ENCODE peak calls at places on chromosomes 13 and 19, in eight cellular contexts. One of them, this sample, is unnamed.

GRCh38 chr19:47523473-47523872 is 8.6 kb upstream of the NAPA start:
- ATAC-seq in HCT116: no peak
- ATAC-seq in activated CD8-positive, alpha-beta T cell treated with anti-CD3 and anti-CD28 coated beads, Interleukin-2, amount 10 ng/mL, durations not matched to agents 7 days and 5 days: no peak
- ATAC-seq in left colon: peak
- ATAC-seq in stimulated activated naive B cell treated with anti-CD40 and anti-IgM and Interleukin-4, amounts not matched to agents 10 μg/mL and 1 μg/mL and 100 μg/mL, for 72 hours: no peak
- ATAC-seq in activated naive CD4-positive, alpha-beta T cell treated with anti-CD3 and anti-CD28 coated beads, Interleukin-2, amount 50 U/mL, for 72 hours: no peak
- ATAC-seq in heart left ventricle: peak
- ATAC-seq in pancreas: no peak
- ATAC-seq in this sample: no peak

GRCh38 chr13:50512602-50513527 is 330.6 kb downstream of the DLEU7 start:
- ATAC-seq in HCT116: no peak
- ATAC-seq in activated CD8-positive, alpha-beta T cell treated with anti-CD3 and anti-CD28 coated beads, Interleukin-2, amount 10 ng/mL, durations not matched to agents 7 days and 5 days: peak
- ATAC-seq in left colon: peak
- ATAC-seq in stimulated activated naive B cell treated with anti-CD40 and anti-IgM and Interleukin-4, amounts not matched to agents 10 μg/mL and 1 μg/mL and 100 μg/mL, for 72 hours: peak
- ATAC-seq in activated naive CD4-positive, alpha-beta T cell treated with anti-CD3 and anti-CD28 coated beads, Interleukin-2, amount 50 U/mL, for 72 hours: peak
- ATAC-seq in heart left ventricle: peak
- ATAC-seq in pancreas: peak
- ATAC-seq in this sample: no peak

GRCh38 chr13:50366488-50367174 is 351.4 kb downstream of the KCNRG start:
- ATAC-seq in HCT116: no peak
- ATAC-seq in activated CD8-positive, alpha-beta T cell treated with anti-CD3 and anti-CD28 coated beads, Interleukin-2, amount 10 ng/mL, durations not matched to agents 7 days and 5 days: peak
- ATAC-seq in left colon: peak
- ATAC-seq in stimulated activated naive B cell treated with anti-CD40 and anti-IgM and Interleukin-4, amounts not matched to agents 10 μg/mL and 1 μg/mL and 100 μg/mL, for 72 hours: peak
- ATAC-seq in activated naive CD4-positive, alpha-beta T cell treated with anti-CD3 and anti-CD28 coated beads, Interleukin-2, amount 50 U/mL, for 72 hours: peak
- ATAC-seq in heart left ventricle: no peak
- ATAC-seq in pancreas: peak
- ATAC-seq in this sample: no peak

GRCh38 chr19:4208385-4209094 is 20.8 kb upstream of the EBI3 start:
- ATAC-seq in HCT116: peak
- ATAC-seq in activated CD8-positive, alpha-beta T cell treated with anti-CD3 and anti-CD28 coated beads, Interleukin-2, amount 10 ng/mL, durations not matched to agents 7 days and 5 days: no peak
- ATAC-seq in left colon: peak
- ATAC-seq in stimulated activated naive B cell treated with anti-CD40 and anti-IgM and Interleukin-4, amounts not matched to agents 10 μg/mL and 1 μg/mL and 100 μg/mL, for 72 hours: no peak
- ATAC-seq in activated naive CD4-positive, alpha-beta T cell treated with anti-CD3 and anti-CD28 coated beads, Interleukin-2, amount 50 U/mL, for 72 hours: no peak
- ATAC-seq in heart left ventricle: no peak
- ATAC-seq in pancreas: no peak
- ATAC-seq in this sample: peak

GRCh38 chr13:32316030-32316344 is 679 bp downstream of the BRCA2 start:
- ATAC-seq in HCT116: peak
- ATAC-seq in activated CD8-positive, alpha-beta T cell treated with anti-CD3 and anti-CD28 coated beads, Interleukin-2, amount 10 ng/mL, durations not matched to agents 7 days and 5 days: peak
- ATAC-seq in left colon: peak
- ATAC-seq in stimulated activated naive B cell treated with anti-CD40 and anti-IgM and Interleukin-4, amounts not matched to agents 10 μg/mL and 1 μg/mL and 100 μg/mL, for 72 hours: peak
- ATAC-seq in activated naive CD4-positive, alpha-beta T cell treated with anti-CD3 and anti-CD28 coated beads, Interleukin-2, amount 50 U/mL, for 72 hours: peak
- ATAC-seq in heart left ventricle: no peak
- ATAC-seq in pancreas: peak
- ATAC-seq in this sample: peak

GRCh38 chr13:106122234-106122633 is 413.2 kb downstream of the EFNB2 start:
- ATAC-seq in HCT116: no peak
- ATAC-seq in activated CD8-positive, alpha-beta T cell treated with anti-CD3 and anti-CD28 coated beads, Interleukin-2, amount 10 ng/mL, durations not matched to agents 7 days and 5 days: no peak
- ATAC-seq in left colon: no peak
- ATAC-seq in stimulated activated naive B cell treated with anti-CD40 and anti-IgM and Interleukin-4, amounts not matched to agents 10 μg/mL and 1 μg/mL and 100 μg/mL, for 72 hours: no peak
- ATAC-seq in activated naive CD4-positive, alpha-beta T cell treated with anti-CD3 and anti-CD28 coated beads, Interleukin-2, amount 50 U/mL, for 72 hours: no peak
- ATAC-seq in heart left ventricle: no peak
- ATAC-seq in pancreas: no peak
- ATAC-seq in this sample: no peak

GRCh38 chr19:17242431-17243208 is 3.1 kb downstream of the NR2F6 start:
- ATAC-seq in HCT116: no peak
- ATAC-seq in activated CD8-positive, alpha-beta T cell treated with anti-CD3 and anti-CD28 coated beads, Interleukin-2, amount 10 ng/mL, durations not matched to agents 7 days and 5 days: no peak
- ATAC-seq in left colon: no peak
- ATAC-seq in stimulated activated naive B cell treated with anti-CD40 and anti-IgM and Interleukin-4, amounts not matched to agents 10 μg/mL and 1 μg/mL and 100 μg/mL, for 72 hours: no peak
- ATAC-seq in activated naive CD4-positive, alpha-beta T cell treated with anti-CD3 and anti-CD28 coated beads, Interleukin-2, amount 50 U/mL, for 72 hours: no peak
- ATAC-seq in heart left ventricle: no peak
- ATAC-seq in pancreas: no peak
- ATAC-seq in this sample: no peak

GRCh38 chr19:35114656-35115537 is 726 bp upstream of the FXYD3 start:
- ATAC-seq in HCT116: peak
- ATAC-seq in activated CD8-positive, alpha-beta T cell treated with anti-CD3 and anti-CD28 coated beads, Interleukin-2, amount 10 ng/mL, durations not matched to agents 7 days and 5 days: peak
- ATAC-seq in left colon: peak
- ATAC-seq in stimulated activated naive B cell treated with anti-CD40 and anti-IgM and Interleukin-4, amounts not matched to agents 10 μg/mL and 1 μg/mL and 100 μg/mL, for 72 hours: peak
- ATAC-seq in activated naive CD4-positive, alpha-beta T cell treated with anti-CD3 and anti-CD28 coated beads, Interleukin-2, amount 50 U/mL, for 72 hours: peak
- ATAC-seq in heart left ventricle: peak
- ATAC-seq in pancreas: peak
- ATAC-seq in this sample: peak

GRCh38 chr13:19658192-19658591 is 24.7 kb downstream of the MPHOSPH8 start:
- ATAC-seq in HCT116: no peak
- ATAC-seq in activated CD8-positive, alpha-beta T cell treated with anti-CD3 and anti-CD28 coated beads, Interleukin-2, amount 10 ng/mL, durations not matched to agents 7 days and 5 days: no peak
- ATAC-seq in left colon: no peak
- ATAC-seq in stimulated activated naive B cell treated with anti-CD40 and anti-IgM and Interleukin-4, amounts not matched to agents 10 μg/mL and 1 μg/mL and 100 μg/mL, for 72 hours: no peak
- ATAC-seq in activated naive CD4-positive, alpha-beta T cell treated with anti-CD3 and anti-CD28 coated beads, Interleukin-2, amount 50 U/mL, for 72 hours: no peak
- ATAC-seq in heart left ventricle: no peak
- ATAC-seq in pancreas: no peak
- ATAC-seq in this sample: peak

GRCh38 chr13:73908809-73909208 is 225.4 kb downstream of the KLF12 start:
- ATAC-seq in HCT116: no peak
- ATAC-seq in activated CD8-positive, alpha-beta T cell treated with anti-CD3 and anti-CD28 coated beads, Interleukin-2, amount 10 ng/mL, durations not matched to agents 7 days and 5 days: no peak
- ATAC-seq in left colon: no peak
- ATAC-seq in stimulated activated naive B cell treated with anti-CD40 and anti-IgM and Interleukin-4, amounts not matched to agents 10 μg/mL and 1 μg/mL and 100 μg/mL, for 72 hours: no peak
- ATAC-seq in activated naive CD4-positive, alpha-beta T cell treated with anti-CD3 and anti-CD28 coated beads, Interleukin-2, amount 50 U/mL, for 72 hours: no peak
- ATAC-seq in heart left ventricle: no peak
- ATAC-seq in pancreas: no peak
- ATAC-seq in this sample: no peak

GRCh38 chr13:48028066-48028465 is 9.5 kb upstream of the NUDT15 start:
- ATAC-seq in HCT116: no peak
- ATAC-seq in activated CD8-positive, alpha-beta T cell treated with anti-CD3 and anti-CD28 coated beads, Interleukin-2, amount 10 ng/mL, durations not matched to agents 7 days and 5 days: no peak
- ATAC-seq in left colon: no peak
- ATAC-seq in stimulated activated naive B cell treated with anti-CD40 and anti-IgM and Interleukin-4, amounts not matched to agents 10 μg/mL and 1 μg/mL and 100 μg/mL, for 72 hours: no peak
- ATAC-seq in activated naive CD4-positive, alpha-beta T cell treated with anti-CD3 and anti-CD28 coated beads, Interleukin-2, amount 50 U/mL, for 72 hours: no peak
- ATAC-seq in heart left ventricle: no peak
- ATAC-seq in pancreas: no peak
- ATAC-seq in this sample: no peak

GRCh38 chr13:24541127-24541475 is 28.5 kb upstream of the PARP4 start:
- ATAC-seq in HCT116: no peak
- ATAC-seq in activated CD8-positive, alpha-beta T cell treated with anti-CD3 and anti-CD28 coated beads, Interleukin-2, amount 10 ng/mL, durations not matched to agents 7 days and 5 days: peak
- ATAC-seq in left colon: no peak
- ATAC-seq in stimulated activated naive B cell treated with anti-CD40 and anti-IgM and Interleukin-4, amounts not matched to agents 10 μg/mL and 1 μg/mL and 100 μg/mL, for 72 hours: no peak
- ATAC-seq in activated naive CD4-positive, alpha-beta T cell treated with anti-CD3 and anti-CD28 coated beads, Interleukin-2, amount 50 U/mL, for 72 hours: no peak
- ATAC-seq in heart left ventricle: no peak
- ATAC-seq in pancreas: no peak
- ATAC-seq in this sample: no peak

GRCh38 chr19:2415281-2415972 is 12.0 kb downstream of the TIMM13 start:
- ATAC-seq in HCT116: no peak
- ATAC-seq in activated CD8-positive, alpha-beta T cell treated with anti-CD3 and anti-CD28 coated beads, Interleukin-2, amount 10 ng/mL, durations not matched to agents 7 days and 5 days: no peak
- ATAC-seq in left colon: no peak
- ATAC-seq in stimulated activated naive B cell treated with anti-CD40 and anti-IgM and Interleukin-4, amounts not matched to agents 10 μg/mL and 1 μg/mL and 100 μg/mL, for 72 hours: no peak
- ATAC-seq in activated naive CD4-positive, alpha-beta T cell treated with anti-CD3 and anti-CD28 coated beads, Interleukin-2, amount 50 U/mL, for 72 hours: no peak
- ATAC-seq in heart left ventricle: peak
- ATAC-seq in pancreas: no peak
- ATAC-seq in this sample: no peak

This sample was measured in SK-N-SH treated with all-trans-retinoic acid at 6 μM for 48 hours.